ENCODE peak calls at places on chromosomes 6 and 20, in six cellular contexts. M, C, U, T, W and D are unnamed samples.

GRCh38 chr6:169702640-169703246 is 817 bp downstream of the C6orf120 start:
- DNase-seq in U (peak; percentile 39), C (no peak), M (no peak), W (peak; percentile 34), T (peak; percentile 37), D (no peak)

GRCh38 chr6:30556714-30556963 is 350 bp upstream of the GNL1 start:
- DNase-seq in T (peak; percentile 89), M (peak; percentile 89), W (peak; percentile 92), U (peak; percentile 89), C (no peak), D (peak; percentile 95)

GRCh38 chr6:68958327-68958726 is 323.2 kb downstream of the ADGRB3 start:
- DNase-seq in M (no peak), T (no peak), W (no peak), C (no peak), U (no peak), D (no peak)

GRCh38 chr6:162957062-162957461 is 229.3 kb downstream of the PACRG start:
- DNase-seq in C (no peak), W (no peak), M (no peak), U (no peak), T (no peak), D (no peak)

GRCh38 chr6:112338310-112338709 is 8.8 kb upstream of the RFPL4B start:
- DNase-seq in W (no peak), T (no peak), M (no peak), U (no peak), C (no peak), D (no peak)

GRCh38 chr6:109241199-109241598 is 141.1 kb downstream of the CD164 start:
- DNase-seq in W (no peak), T (no peak), C (no peak), M (no peak), U (no peak), D (no peak)

GRCh38 chr6:37171970-37172812 is 2.2 kb downstream of the PIM1 start:
- DNase-seq in T (peak; percentile 92), W (peak; percentile 90), M (peak; percentile 80), C (peak; percentile 94), U (peak; percentile 73), D (peak; percentile 92)

GRCh38 chr20:47814632-47815415 is 29.5 kb upstream of the SULF2 start:
- DNase-seq in C (peak; percentile 38), M (no peak), U (no peak), W (no peak), T (no peak), D (peak; percentile 70)

GRCh38 chr6:52243282-52243893 is 912 bp downstream of the IL17F start:
- DNase-seq in T (no peak), M (no peak), C (no peak), U (no peak), W (no peak), D (no peak)

GRCh38 chr20:40054311-40054710 is 634.7 kb downstream of the MAFB start:
- DNase-seq in W (no peak), M (no peak), T (no peak), U (no peak), C (no peak), D (no peak)

GRCh38 chr6:37994238-37994637 is 174.7 kb downstream of the ZFAND3 start:
- DNase-seq in C (no peak), W (no peak), T (no peak), U (no peak), M (no peak), D (no peak)

GRCh38 chr6:11714798-11715285 is 63.8 kb downstream of the ADTRP start:
- DNase-seq in M (no peak), C (no peak), W (no peak), U (no peak), T (no peak), D (no peak)

GRCh38 chr6:147603392-147604081 is 95.0 kb downstream of the SAMD5 start:
- DNase-seq in U (no peak), W (no peak), M (no peak), T (no peak), C (no peak), D (peak; percentile 79)

GRCh38 chr20:57659789-57660509 is 39.7 kb upstream of the ZBP1 start:
- DNase-seq in C (peak; percentile 61), U (no peak), W (no peak), T (no peak), M (no peak), D (peak; percentile 72)

GRCh38 chr6:2876210-2877056 is 26.7 kb downstream of the SERPINB9 start:
- DNase-seq in C (peak; percentile 83), W (no peak), M (no peak), U (peak; percentile 35), T (peak; percentile 63), D (peak; percentile 84)

GRCh38 chr6:28207244-28208179 is 17.6 kb upstream of the ZSCAN9 start:
- DNase-seq in U (no peak), C (no peak), T (no peak), M (no peak), W (no peak), D (no peak)

GRCh38 chr20:63940071-63940471 is 16.1 kb downstream of the UCKL1 start:
- DNase-seq in C (no peak), M (no peak), T (no peak), U (no peak), W (no peak), D (no peak)

GRCh38 chr20:42018979-42019378 is 400.8 kb upstream of the CHD6 start:
- DNase-seq in M (no peak), W (no peak), C (no peak), U (no peak), T (no peak), D (no peak)

GRCh38 chr20:18288748-18289705 is 700 bp downstream of the ZNF133 start:
- DNase-seq in U (no peak), C (no peak), T (no peak), W (peak; percentile 17), M (no peak), D (no peak)

GRCh38 chr20:19889011-19889953 is 127.9 kb upstream of the NAA20 start:
- DNase-seq in C (peak; percentile 77), W (no peak), T (no peak), M (no peak), U (no peak), D (peak; percentile 78)

GRCh38 chr6:134398453-134398852 is 80.5 kb upstream of the SGK1 start:
- DNase-seq in U (peak; percentile 66), M (no peak), W (no peak), C (no peak), T (no peak), D (no peak)

GRCh38 chr6:109321752-109322151 is 60.5 kb downstream of the CD164 start:
- DNase-seq in M (no peak), C (peak; percentile 16), W (no peak), U (no peak), T (no peak), D (no peak)

GRCh38 chr20:2698912-2699311 is 6.3 kb downstream of the EBF4 start:
- DNase-seq in U (no peak), C (peak; percentile 48), W (no peak), T (no peak), M (no peak), D (no peak)